ENCODE peak calls at places on chromosomes 4 and X, in nine cellular contexts. N is adipocyte; J is stimulated activated CD4-positive, alpha-beta T cell treated with anti-CD3 and anti-CD28 coated beads, TNF-alpha, amount 100 ng/mL, for 48 hours; E is HS-5; P is AG08396; V is T-helper 2 cell; L is foreskin fibroblast; Y is kidney epithelial cell; W is left cardiac atrium. Q is an unnamed sample.

GRCh38 chrX:2933125-2933900 is 4.2 kb upstream of the ARSD start:
- DNase-seq in N (no peak), J (no peak), E (no peak), P (no peak), V (no peak), L (no peak), Y (no peak), W (no peak), Q (no peak)

GRCh38 chr4:52197351-52197750 is 146.2 kb downstream of the SPATA18 start:
- DNase-seq in N (no peak), J (no peak), E (no peak), P (no peak), V (no peak), L (no peak), Y (no peak), W (no peak), Q (no peak)

GRCh38 chrX:24098932-24099331 is 44.2 kb downstream of the EIF2S3 start:
- DNase-seq in N (no peak), J (no peak), E (no peak), P (no peak), V (no peak), L (no peak), Y (no peak), W (no peak), Q (no peak)

GRCh38 chr4:120830204-120830603 is 92.3 kb downstream of the PRDM5 start:
- DNase-seq in N (no peak), J (no peak), E (no peak), P (peak), V (no peak), L (no peak), Y (no peak), W (peak), Q (no peak)

GRCh38 chr4:73481356-73481755 is at the start of gene AFM:
- DNase-seq in N (no peak), J (no peak), E (no peak), P (no peak), V (no peak), L (no peak), Y (no peak), W (no peak), Q (no peak)

GRCh38 chrX:45385767-45386166 is 185.1 kb upstream of the DIPK2B start:
- DNase-seq in N (peak), J (no peak), E (peak), P (no peak), V (no peak), L (peak), Y (no peak), W (no peak), Q (no peak)

GRCh38 chr4:163613375-163613774 is 118.9 kb downstream of the TMA16 start:
- DNase-seq in N (no peak), J (no peak), E (no peak), P (no peak), V (no peak), L (no peak), Y (no peak), W (no peak), Q (no peak)

GRCh38 chr4:138910201-138910913 is 105.2 kb upstream of the NOCT start:
- DNase-seq in N (no peak), J (no peak), E (no peak), P (peak), V (no peak), L (no peak), Y (peak), W (no peak), Q (no peak)

GRCh38 chr4:95087657-95088455 is 330.1 kb downstream of the BMPR1B start:
- DNase-seq in N (peak), J (no peak), E (no peak), P (peak), V (no peak), L (no peak), Y (no peak), W (no peak), Q (no peak)

GRCh38 chrX:39000802-39001201 is 199.5 kb downstream of the MID1IP1 start:
- DNase-seq in N (peak), J (no peak), E (no peak), P (no peak), V (no peak), L (peak), Y (no peak), W (no peak), Q (no peak)

GRCh38 chrX:68416592-68416991 is 16.7 kb downstream of the OPHN1 start:
- DNase-seq in N (peak), J (no peak), E (no peak), P (no peak), V (no peak), L (no peak), Y (no peak), W (no peak), Q (no peak)

GRCh38 chrX:96314974-96315373 is 369.7 kb upstream of the DIAPH2 start:
- DNase-seq in N (no peak), J (no peak), E (peak), P (peak), V (no peak), L (peak), Y (no peak), W (no peak), Q (no peak)

GRCh38 chr4:158079661-158080060 is 93.2 kb downstream of the GASK1B start:
- DNase-seq in N (no peak), J (no peak), E (no peak), P (no peak), V (no peak), L (no peak), Y (no peak), W (no peak), Q (no peak)

GRCh38 chr4:148834804-148835598 is 392.8 kb upstream of the NR3C2 start:
- DNase-seq in N (peak), J (no peak), E (peak), P (peak), V (no peak), L (peak), Y (peak), W (no peak), Q (no peak)

GRCh38 chrX:87517571-87518141 is at the start of gene KLHL4:
- DNase-seq in N (no peak), J (no peak), E (peak), P (no peak), V (no peak), L (no peak), Y (peak), W (no peak), Q (no peak)

GRCh38 chrX:96474357-96475125 is 210.1 kb upstream of the DIAPH2 start:
- DNase-seq in N (no peak), J (no peak), E (peak), P (no peak), V (no peak), L (no peak), Y (no peak), W (no peak), Q (no peak)

GRCh38 chr4:99816611-99817309 is at the start of gene DAPP1:
- DNase-seq in N (no peak), J (peak), E (no peak), P (no peak), V (peak), L (no peak), Y (no peak), W (no peak), Q (peak)

GRCh38 chr4:6071959-6072720 is 53.9 kb upstream of the C4orf50 start:
- DNase-seq in N (no peak), J (no peak), E (no peak), P (no peak), V (no peak), L (no peak), Y (no peak), W (no peak), Q (no peak)

Q was measured in CD8-positive, alpha-beta T cell.